ENCODE peak calls at places on chromosomes 12 and 14, in four cellular contexts. S is K562, B is SK-N-SH, F is GM12878. V is an unnamed sample.
A peak's percentile ranks its signal among the peaks of the same experiment; 100 is the strongest.

GRCh38 chr14:100190126-100190525 is 30.7 kb upstream of the DEGS2 start:
- DNase-seq in F (no peak), S (no peak), B (no peak), V (no peak)

GRCh38 chr14:100222219-100223093 is 16.5 kb upstream of the YY1 start:
- DNase-seq in S (no peak), F (no peak), B (no peak), V (no peak)

GRCh38 chr12:1350934-1351240 is 243.5 kb downstream of the FBXL14 start:
- DNase-seq in F (no peak), S (no peak), B (no peak), V (no peak)

GRCh38 chr12:630656-631632 is 32.3 kb downstream of the NINJ2 start:
- DNase-seq in F (no peak), B (no peak), S (no peak), V (peak; percentile 61)

GRCh38 chr14:80844872-80845271 is 96.7 kb downstream of the CEP128 start:
- DNase-seq in S (no peak), F (no peak), B (no peak), V (no peak)

GRCh38 chr12:130303781-130304180 is 33.9 kb upstream of the PIWIL1 start:
- DNase-seq in B (no peak), F (no peak), S (no peak), V (no peak)

GRCh38 chr12:23359975-23360638 is 589.4 kb downstream of the SOX5 start:
- DNase-seq in S (no peak), B (no peak), F (no peak), V (no peak)

GRCh38 chr14:21518725-21519124 is 7.4 kb downstream of the SALL2 start:
- DNase-seq in S (no peak), F (no peak), B (no peak), V (no peak)

DNA sequence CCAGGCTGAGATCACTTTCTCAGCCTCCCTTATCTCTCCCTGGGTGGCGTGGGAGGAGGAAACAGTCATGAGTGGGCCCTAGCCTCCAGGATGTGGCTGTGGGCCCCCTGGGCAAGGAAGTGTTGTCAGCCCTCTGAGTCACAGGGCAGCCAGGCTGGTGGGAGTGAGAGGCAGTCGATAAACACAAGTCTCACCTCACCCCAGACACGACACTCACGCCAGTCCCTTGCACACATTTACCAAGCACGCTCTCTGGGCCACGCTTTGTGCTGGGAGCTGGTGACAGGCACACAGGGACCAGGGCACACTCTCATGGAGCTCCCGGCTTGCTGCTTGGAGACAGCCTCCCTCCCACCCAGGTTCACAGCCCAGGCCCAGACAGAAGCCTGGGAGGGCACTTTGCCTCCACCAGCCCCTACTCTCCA is 1.9 kb upstream of the KRT79 start:
- DNase-seq in S (peak; percentile 57), B (no peak), F (no peak), V (no peak)
- TF ChIP-seq USF1 in S (no peak), B (no peak), F (no peak), V (no peak)

DNA sequence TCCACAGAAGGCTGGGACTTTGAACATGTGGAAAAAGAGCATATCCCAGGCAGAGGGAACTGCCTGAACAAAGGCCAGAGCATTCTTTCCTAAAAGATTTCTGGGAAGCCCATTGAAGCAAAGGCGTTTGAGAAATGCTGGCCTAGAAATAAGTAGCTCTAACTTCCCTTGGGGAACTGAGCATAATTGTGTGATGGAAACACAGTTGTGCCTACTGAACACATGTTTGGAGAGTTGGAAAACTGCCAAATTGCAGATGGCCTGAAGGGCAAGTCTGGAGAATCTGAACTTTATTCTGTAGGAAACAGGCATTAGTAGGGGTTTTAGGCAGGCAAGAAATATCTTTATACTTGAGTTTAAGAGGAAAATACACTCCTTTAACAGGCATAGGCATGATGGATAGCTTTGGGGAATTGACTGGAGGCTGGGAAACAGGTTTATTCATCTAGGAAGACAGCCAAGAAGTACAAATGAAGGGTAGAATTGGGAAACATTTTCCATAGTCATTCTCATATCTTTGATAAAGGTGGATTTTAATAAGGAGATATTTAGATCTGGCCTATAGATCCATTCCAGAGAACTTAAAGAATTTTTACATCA is 134.1 kb downstream of the TPH2 start:
- DNase-seq in F (no peak), B (peak; percentile 20), S (no peak), V (no peak)
- TF ChIP-seq USF1 in F (no peak), B (no peak), S (no peak), V (no peak)

GRCh38 chr14:71803539-71804260 is 128.5 kb upstream of the RGS6 start:
- DNase-seq in B (no peak), F (no peak), S (no peak), V (no peak)
- TF ChIP-seq USF1 in B (no peak), F (no peak), S (no peak), V (no peak)

GRCh38 chr14:75654127-75654732 is 6.4 kb downstream of the ERG28 start:
- DNase-seq in S (peak; percentile 68), B (peak; percentile 77), F (peak; percentile 38), V (peak; percentile 86)
- TF ChIP-seq USF1 in S (no peak), B (no peak), F (no peak), V (no peak)

DNA sequence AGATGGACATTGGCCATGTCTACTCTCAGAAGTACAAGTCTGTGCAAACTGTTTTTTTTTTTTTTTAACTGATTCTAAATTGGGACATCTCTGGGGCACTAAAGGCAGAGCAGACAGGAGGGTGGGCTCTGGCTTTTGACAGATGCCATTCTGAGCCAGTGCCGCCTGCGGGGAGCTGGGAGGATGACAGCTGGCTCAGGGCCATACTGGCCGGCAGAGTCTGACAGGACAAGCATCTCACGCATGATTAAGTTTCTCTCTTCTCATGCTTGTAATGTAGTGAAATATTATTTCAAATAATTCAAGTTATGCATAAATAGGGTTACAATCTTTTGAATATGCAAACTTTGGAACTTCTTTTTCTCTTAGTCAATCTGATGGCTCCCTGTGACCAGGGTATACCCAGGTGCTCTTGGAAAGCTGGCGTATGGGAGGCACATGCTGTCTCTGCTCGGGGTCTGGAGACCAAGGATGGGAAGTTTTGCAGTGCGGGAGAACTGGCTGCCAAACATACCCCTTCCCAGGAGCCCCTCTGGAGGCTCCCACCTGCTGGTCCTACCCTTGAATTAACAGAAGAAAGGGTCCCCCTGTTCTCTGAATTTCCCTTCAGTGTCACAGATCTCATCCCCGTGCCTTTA is 7.6 kb downstream of the CDCA4 start:
- DNase-seq in B (peak; percentile 85), S (no peak), F (no peak), V (no peak)
- TF ChIP-seq USF1 in B (no peak), S (no peak), F (no peak), V (no peak)

DNA sequence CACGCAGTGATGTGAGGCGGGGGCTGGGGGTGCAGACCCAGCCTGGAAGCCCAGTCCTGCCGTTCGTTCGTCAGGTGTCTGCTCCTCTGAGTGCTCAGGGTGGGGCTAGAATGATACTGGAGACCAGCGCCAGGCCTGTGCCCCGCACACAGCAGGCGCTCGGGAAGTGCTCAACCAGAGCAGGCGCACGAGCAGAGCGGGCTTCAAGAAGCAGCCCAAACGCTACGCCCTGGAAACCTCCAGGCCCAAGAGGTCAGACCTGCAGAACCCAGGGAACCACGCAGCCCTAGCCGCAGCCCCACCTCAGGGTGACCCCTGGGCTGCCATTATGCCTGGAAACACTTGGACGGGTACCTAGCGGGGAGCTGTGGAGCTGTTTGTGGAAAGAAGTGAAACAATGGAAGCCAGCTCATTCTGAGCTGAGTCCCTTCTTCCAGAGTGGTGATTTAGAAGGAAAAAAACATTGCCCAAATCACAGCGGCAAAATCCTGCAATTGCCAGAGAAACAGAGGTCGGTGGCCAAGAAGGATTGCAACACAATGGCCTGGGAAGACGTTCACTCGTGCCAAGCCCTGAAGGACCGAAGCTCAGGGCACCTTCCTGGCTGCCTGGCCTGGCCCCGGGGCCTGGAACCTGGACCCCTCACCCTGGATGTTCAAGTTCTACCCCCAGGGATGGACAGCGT is 40.5 kb upstream of the DIO3 start:
- DNase-seq in S (no peak), B (no peak), F (no peak), V (no peak)
- TF ChIP-seq USF1 in S (no peak), B (no peak), F (no peak), V (no peak)

GRCh38 chr12:4227046-4227445 is 46.5 kb upstream of the CCND2 start:
- DNase-seq in B (no peak), F (no peak), S (no peak), V (no peak)
- TF ChIP-seq USF1 in B (no peak), F (no peak), S (no peak), V (no peak)

GRCh38 chr12:100128509-100128908 is 14.2 kb downstream of the BLTP3B start:
- DNase-seq in F (no peak), S (no peak), B (peak; percentile 33), V (peak; percentile 49)
- TF ChIP-seq USF1 in F (no peak), S (no peak), B (no peak), V (no peak)

GRCh38 chr12:50642035-50642451 is 121.9 kb upstream of the ATF1 start:
- DNase-seq in B (no peak), F (no peak), S (peak; percentile 48), V (no peak)
- TF ChIP-seq USF1 in B (no peak), F (no peak), S (no peak), V (no peak)

GRCh38 chr12:53424626-53425514 is 1.2 kb downstream of the AMHR2 start:
- DNase-seq in S (peak; percentile 86), B (peak; percentile 36), F (no peak), V (no peak)

GRCh38 chr12:53428741-53429140 is 5.1 kb downstream of the AMHR2 start:
- DNase-seq in F (no peak), S (no peak), B (no peak), V (no peak)

GRCh38 chr12:53423597-53423996 is at the start of gene AMHR2:
- DNase-seq in F (no peak), B (no peak), S (peak; percentile 43), V (no peak)

GRCh38 chr12:53427905-53428594 is 4.4 kb downstream of the AMHR2 start:
- DNase-seq in S (no peak), B (no peak), F (no peak), V (no peak)

DNA sequence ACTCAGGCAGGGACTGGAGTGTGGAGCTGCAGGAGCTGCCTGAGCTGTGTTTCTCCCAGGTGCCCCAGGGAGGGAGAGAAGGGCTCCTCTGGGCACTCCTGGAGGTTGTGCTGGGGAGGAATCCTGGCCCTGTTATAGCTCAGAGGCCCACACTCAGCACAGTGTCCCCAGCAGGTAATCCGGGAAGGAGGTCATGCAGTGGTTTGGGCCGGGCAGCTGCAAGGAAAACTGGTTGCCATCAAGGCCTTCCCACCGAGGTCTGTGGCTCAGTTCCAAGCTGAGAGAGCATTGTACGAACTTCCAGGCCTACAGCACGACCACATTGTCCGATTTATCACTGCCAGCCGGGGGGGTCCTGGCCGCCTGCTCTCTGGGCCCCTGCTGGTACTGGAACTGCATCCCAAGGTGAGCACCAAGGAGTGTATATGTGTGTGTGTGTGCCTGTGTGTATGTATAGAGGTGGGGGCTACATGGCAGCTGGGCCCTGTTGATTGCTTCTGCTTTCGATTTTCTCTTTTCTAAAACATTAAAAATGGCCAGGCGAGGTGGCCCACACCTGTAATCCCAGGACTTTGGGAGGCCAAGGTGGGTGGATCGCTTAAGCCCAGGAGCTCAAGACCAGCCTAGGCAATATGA is 2.0 kb downstream of the AMHR2 start:
- DNase-seq in S (peak; percentile 16), B (no peak), F (no peak), V (no peak)
- TF ChIP-seq USF1 in S (no peak), B (no peak), F (no peak), V (no peak)

V was measured in WTC11.